ENCODE peak calls at places on chromosomes 6 and 20, in seven cellular contexts. One of them, this sample, is unnamed.

GRCh38 chr6:45808917-45809316 is 206.7 kb downstream of the CLIC5 start:
- DNase-seq in IMR-90: no peak
- DNase-seq in mesendoderm: peak; percentile 22
- DNase-seq in H9: no peak
- DNase-seq in H1: no peak
- DNase-seq in mesenchymal stem cell: no peak
- DNase-seq in neuronal stem cell: no peak
- DNase-seq in this sample: no peak

GRCh38 chr6:131393433-131393832 is 179.6 kb upstream of the ARG1 start:
- DNase-seq in IMR-90: no peak
- DNase-seq in mesendoderm: no peak
- DNase-seq in H9: no peak
- DNase-seq in H1: no peak
- DNase-seq in mesenchymal stem cell: no peak
- DNase-seq in neuronal stem cell: no peak
- DNase-seq in this sample: no peak

GRCh38 chr6:42403831-42404230 is 47.9 kb downstream of the TRERF1 start:
- DNase-seq in IMR-90: no peak
- DNase-seq in mesendoderm: no peak
- DNase-seq in H9: no peak
- DNase-seq in H1: no peak
- DNase-seq in mesenchymal stem cell: no peak
- DNase-seq in neuronal stem cell: no peak
- DNase-seq in this sample: no peak

GRCh38 chr6:105136433-105137350 is 43.1 kb downstream of the POPDC3 start:
- DNase-seq in IMR-90: peak; percentile 59
- DNase-seq in mesendoderm: peak; percentile 64
- DNase-seq in H9: peak; percentile 68
- DNase-seq in H1: peak; percentile 78
- DNase-seq in mesenchymal stem cell: peak; percentile 77
- DNase-seq in neuronal stem cell: peak; percentile 66
- DNase-seq in this sample: peak; percentile 57

GRCh38 chr6:113873043-113873667 is 16.0 kb downstream of the MARCKS start:
- DNase-seq in IMR-90: no peak
- DNase-seq in mesendoderm: no peak
- DNase-seq in H9: no peak
- DNase-seq in H1: no peak
- DNase-seq in mesenchymal stem cell: no peak
- DNase-seq in neuronal stem cell: no peak
- DNase-seq in this sample: peak; percentile 14

GRCh38 chr6:25178336-25178735 is 100.8 kb upstream of the CARMIL1 start:
- DNase-seq in IMR-90: no peak
- DNase-seq in mesendoderm: no peak
- DNase-seq in H9: no peak
- DNase-seq in H1: no peak
- DNase-seq in mesenchymal stem cell: peak; percentile 28
- DNase-seq in neuronal stem cell: no peak
- DNase-seq in this sample: no peak

GRCh38 chr20:46253391-46253790 is 54.9 kb downstream of the CDH22 start:
- DNase-seq in IMR-90: no peak
- DNase-seq in mesendoderm: peak; percentile 48
- DNase-seq in H9: peak; percentile 63
- DNase-seq in H1: no peak
- DNase-seq in mesenchymal stem cell: no peak
- DNase-seq in neuronal stem cell: no peak
- DNase-seq in this sample: no peak

GRCh38 chr6:118536478-118536877 is 11.6 kb upstream of the PLN start:
- DNase-seq in IMR-90: no peak
- DNase-seq in mesendoderm: no peak
- DNase-seq in H9: no peak
- DNase-seq in H1: no peak
- DNase-seq in mesenchymal stem cell: no peak
- DNase-seq in neuronal stem cell: no peak
- DNase-seq in this sample: peak; percentile 12

GRCh38 chr20:37007898-37008649 is 56.6 kb upstream of the SAMHD1 start:
- DNase-seq in IMR-90: peak; percentile 56
- DNase-seq in mesendoderm: peak; percentile 7
- DNase-seq in H9: no peak
- DNase-seq in H1: no peak
- DNase-seq in mesenchymal stem cell: peak; percentile 59
- DNase-seq in neuronal stem cell: no peak
- DNase-seq in this sample: no peak

DNA sequence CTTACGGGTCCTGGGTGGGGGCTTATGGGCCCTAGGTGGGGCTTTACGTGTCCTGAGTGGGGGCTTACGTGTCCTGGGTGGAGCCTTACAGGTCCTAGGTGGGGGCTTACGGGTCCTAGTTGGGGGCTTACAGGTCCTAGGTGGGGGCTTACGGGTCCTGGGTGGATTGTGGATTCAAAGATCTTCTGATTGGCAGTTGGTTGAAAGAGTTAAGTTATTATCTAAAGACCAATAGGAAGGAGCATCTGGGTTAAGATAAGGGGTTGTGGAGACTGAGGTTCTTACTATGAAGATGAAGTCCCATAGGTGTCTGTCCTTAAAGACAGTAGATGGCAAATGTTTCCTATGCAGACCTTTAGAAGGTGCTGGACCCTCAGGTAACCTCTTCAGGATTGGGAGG is 8.4 kb upstream of the BIRC7 start:
- DNase-seq in IMR-90: no peak
- DNase-seq in mesendoderm: no peak
- DNase-seq in H9: no peak
- DNase-seq in H1: no peak
- DNase-seq in mesenchymal stem cell: no peak
- DNase-seq in neuronal stem cell: no peak
- DNase-seq in this sample: no peak
- H2AK5ac ChIP-seq in IMR-90: no peak overlapping the region
- H2AK5ac ChIP-seq in mesendoderm: no peak overlapping the region
- H2AK5ac ChIP-seq in H9: no peak overlapping the region
- H2AK5ac ChIP-seq in H1: no peak overlapping the region
- H2AK5ac ChIP-seq in mesenchymal stem cell: peak overlapping the region; percentile 92
- H2AK5ac ChIP-seq in neuronal stem cell: no peak overlapping the region
- H2AK5ac ChIP-seq in this sample: no peak overlapping the region

GRCh38 chr20:35954907-35955251 is 577 bp upstream of the SCAND1 start:
- DNase-seq in IMR-90: peak; percentile 43
- DNase-seq in mesendoderm: no peak
- DNase-seq in H9: no peak
- DNase-seq in H1: no peak
- DNase-seq in mesenchymal stem cell: peak; percentile 68
- DNase-seq in neuronal stem cell: no peak
- DNase-seq in this sample: peak; percentile 53

GRCh38 chr20:35954200-35954906 is at the start of gene SCAND1:
- DNase-seq in IMR-90: peak; percentile 95
- DNase-seq in mesendoderm: peak; percentile 99
- DNase-seq in H9: peak; percentile 98
- DNase-seq in H1: peak; percentile 95
- DNase-seq in mesenchymal stem cell: peak; percentile 96
- DNase-seq in neuronal stem cell: peak; percentile 97
- DNase-seq in this sample: peak; percentile 100

GRCh38 chr20:35952480-35953410 is 1.6 kb downstream of the SCAND1 start:
- DNase-seq in IMR-90: peak; percentile 66
- DNase-seq in mesendoderm: peak; percentile 41
- DNase-seq in H9: no peak
- DNase-seq in H1: no peak
- DNase-seq in mesenchymal stem cell: peak; percentile 58
- DNase-seq in neuronal stem cell: no peak
- DNase-seq in this sample: no peak

GRCh38 chr20:35953411-35954199 is 697 bp downstream of the SCAND1 start:
- DNase-seq in IMR-90: peak; percentile 28
- DNase-seq in mesendoderm: peak; percentile 61
- DNase-seq in H9: peak; percentile 36
- DNase-seq in H1: peak; percentile 63
- DNase-seq in mesenchymal stem cell: no peak
- DNase-seq in neuronal stem cell: no peak
- DNase-seq in this sample: peak; percentile 56

GRCh38 chr20:35956616-35957015 is 2.3 kb upstream of the SCAND1 start:
- DNase-seq in IMR-90: no peak
- DNase-seq in mesendoderm: no peak
- DNase-seq in H9: no peak
- DNase-seq in H1: no peak
- DNase-seq in mesenchymal stem cell: no peak
- DNase-seq in neuronal stem cell: no peak
- DNase-seq in this sample: no peak
- H3K4ac ChIP-seq in IMR-90: no peak overlapping the region
- H3K4ac ChIP-seq in mesendoderm: no peak overlapping the region
- H3K4ac ChIP-seq in H9: no peak overlapping the region
- H3K4ac ChIP-seq in H1: no peak overlapping the region
- H3K4ac ChIP-seq in mesenchymal stem cell: peak overlapping the region; percentile 14
- H3K4ac ChIP-seq in neuronal stem cell: no peak overlapping the region
- H3K4ac ChIP-seq in this sample: no peak overlapping the region

GRCh38 chr6:122806290-122806689 is 17.2 kb downstream of the SMPDL3A start:
- DNase-seq in IMR-90: peak; percentile 61
- DNase-seq in mesendoderm: no peak
- DNase-seq in H9: no peak
- DNase-seq in H1: no peak
- DNase-seq in mesenchymal stem cell: no peak
- DNase-seq in neuronal stem cell: no peak
- DNase-seq in this sample: no peak

GRCh38 chr6:122803056-122803695 is 14.1 kb downstream of the SMPDL3A start:
- DNase-seq in IMR-90: peak; percentile 80
- DNase-seq in mesendoderm: no peak
- DNase-seq in H9: no peak
- DNase-seq in H1: no peak
- DNase-seq in mesenchymal stem cell: peak; percentile 64
- DNase-seq in neuronal stem cell: no peak
- DNase-seq in this sample: no peak

GRCh38 chr6:122808121-122808885 is 19.2 kb downstream of the SMPDL3A start:
- DNase-seq in IMR-90: no peak
- DNase-seq in mesendoderm: peak; percentile 33
- DNase-seq in H9: no peak
- DNase-seq in H1: no peak
- DNase-seq in mesenchymal stem cell: no peak
- DNase-seq in neuronal stem cell: no peak
- DNase-seq in this sample: peak; percentile 53

GRCh38 chr6:122801397-122801796 is 12.3 kb downstream of the SMPDL3A start:
- DNase-seq in IMR-90: no peak
- DNase-seq in mesendoderm: no peak
- DNase-seq in H9: no peak
- DNase-seq in H1: no peak
- DNase-seq in mesenchymal stem cell: no peak
- DNase-seq in neuronal stem cell: no peak
- DNase-seq in this sample: no peak

DNA sequence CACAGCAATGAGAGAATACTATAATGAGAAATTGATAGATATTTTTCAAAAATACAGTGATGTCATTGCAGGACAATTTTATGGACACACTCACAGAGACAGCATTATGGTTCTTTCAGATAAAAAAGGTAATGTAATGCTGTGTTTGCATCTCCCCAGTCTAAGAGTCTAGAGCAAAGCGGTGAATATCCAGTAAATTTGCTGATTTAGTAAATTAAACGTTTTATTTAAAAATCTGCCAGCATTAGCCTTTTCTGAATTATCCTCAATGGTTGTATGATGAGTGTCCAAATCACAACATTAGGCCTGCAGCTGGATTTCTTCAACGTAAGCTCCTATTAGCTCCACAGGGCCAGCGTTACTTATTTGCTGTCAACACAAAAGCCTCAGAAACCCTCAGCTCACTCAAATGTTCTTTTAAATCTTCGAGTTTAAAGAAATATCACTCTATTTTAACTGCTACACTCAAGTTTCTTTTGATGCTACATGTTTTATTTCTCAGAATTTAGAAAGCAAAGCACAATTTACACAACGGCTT is 16.0 kb downstream of the SMPDL3A start:
- DNase-seq in IMR-90: no peak
- DNase-seq in mesendoderm: no peak
- DNase-seq in H9: no peak
- DNase-seq in H1: no peak
- DNase-seq in mesenchymal stem cell: no peak
- DNase-seq in neuronal stem cell: no peak
- DNase-seq in this sample: no peak
- H2AK5ac ChIP-seq in IMR-90: no peak overlapping the region
- H2AK5ac ChIP-seq in mesendoderm: no peak overlapping the region
- H2AK5ac ChIP-seq in H9: no peak overlapping the region
- H2AK5ac ChIP-seq in H1: no peak overlapping the region
- H2AK5ac ChIP-seq in mesenchymal stem cell: no peak overlapping the region
- H2AK5ac ChIP-seq in neuronal stem cell: no peak overlapping the region
- H2AK5ac ChIP-seq in this sample: no peak overlapping the region

DNA sequence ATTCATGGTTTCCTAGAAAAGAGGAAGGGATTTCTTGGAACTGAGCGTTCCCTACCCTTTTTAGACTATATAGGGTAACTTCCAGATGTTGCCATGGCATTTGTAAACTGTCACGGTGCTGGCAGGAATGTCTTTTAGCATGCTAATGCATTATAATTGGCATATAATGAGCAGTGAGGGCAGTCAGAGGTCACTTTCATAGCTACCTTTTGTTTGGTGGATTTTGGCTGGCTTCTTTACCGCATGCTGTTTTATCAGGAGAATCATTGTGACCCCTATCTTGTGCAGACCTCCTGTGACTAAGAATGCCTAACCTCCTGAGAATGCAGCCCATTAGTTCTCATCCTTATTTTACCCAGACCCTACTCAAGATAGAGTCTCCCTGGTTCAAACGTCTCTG is 44.2 kb downstream of the TENT5A start:
- DNase-seq in IMR-90: no peak
- DNase-seq in mesendoderm: peak; percentile 93
- DNase-seq in H9: peak; percentile 38
- DNase-seq in H1: no peak
- DNase-seq in mesenchymal stem cell: no peak
- DNase-seq in neuronal stem cell: peak; percentile 47
- DNase-seq in this sample: no peak
- H3K4ac ChIP-seq in IMR-90: no peak overlapping the region
- H3K4ac ChIP-seq in mesendoderm: no peak overlapping the region
- H3K4ac ChIP-seq in H9: no peak overlapping the region
- H3K4ac ChIP-seq in H1: no peak overlapping the region
- H3K4ac ChIP-seq in mesenchymal stem cell: no peak overlapping the region
- H3K4ac ChIP-seq in neuronal stem cell: no peak overlapping the region
- H3K4ac ChIP-seq in this sample: no peak overlapping the region

DNA sequence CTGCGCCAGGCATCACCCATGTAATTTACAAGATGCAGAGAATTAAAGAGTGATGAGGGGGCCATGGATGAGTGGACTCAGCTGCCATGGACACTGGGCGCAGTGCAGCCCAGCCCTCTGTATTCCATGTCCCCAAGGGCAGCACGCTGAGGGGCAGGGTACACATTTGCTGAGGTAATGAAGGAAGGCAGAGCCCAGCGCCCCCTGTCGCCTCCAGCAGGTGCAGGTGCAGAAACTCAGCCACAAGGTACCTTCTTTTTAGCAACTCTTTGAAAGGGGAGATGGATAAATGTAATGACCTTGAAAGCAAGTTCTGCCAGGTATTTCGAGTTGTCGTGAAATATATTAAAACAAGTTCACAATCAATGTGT is 7.1 kb downstream of the CD93 start:
- DNase-seq in IMR-90: no peak
- DNase-seq in mesendoderm: peak; percentile 34
- DNase-seq in H9: peak; percentile 64
- DNase-seq in H1: peak; percentile 70
- DNase-seq in mesenchymal stem cell: no peak
- DNase-seq in neuronal stem cell: no peak
- DNase-seq in this sample: peak; percentile 16
- H2AK5ac ChIP-seq in IMR-90: no peak overlapping the region
- H2AK5ac ChIP-seq in mesendoderm: no peak overlapping the region
- H2AK5ac ChIP-seq in H9: no peak overlapping the region
- H2AK5ac ChIP-seq in H1: no peak overlapping the region
- H2AK5ac ChIP-seq in mesenchymal stem cell: no peak overlapping the region
- H2AK5ac ChIP-seq in neuronal stem cell: no peak overlapping the region
- H2AK5ac ChIP-seq in this sample: no peak overlapping the region

This sample was measured in trophoblast cell.